ENCODE peak calls at places on chromosome 7, in eight cellular contexts. Z is DND-41; D is fibroblast of lung; Y is OCI-LY7; B is ovary; L is AG04450; R is K562; V is CD8-positive, alpha-beta memory T cell. H is an unnamed sample.

GRCh38 chr7:24409429-24410024 is 125.5 kb downstream of the NPY start:
- DNase-seq in Z (no peak), D (no peak), Y (no peak), B (no peak), L (no peak), R (no peak), V (no peak), H (no peak)

GRCh38 chr7:20164420-20165145 is 52.6 kb downstream of the MACC1 start:
- DNase-seq in Z (no peak), D (peak), Y (no peak), B (no peak), L (no peak), R (no peak), V (no peak), H (no peak)

GRCh38 chr7:107891619-107892366 is 810 bp downstream of the DLD start:
- DNase-seq in Z (no peak), D (peak), Y (peak), B (no peak), L (no peak), R (peak), V (no peak), H (no peak)

GRCh38 chr7:138249975-138250374 is 173.7 kb downstream of the AKR1D1 start:
- DNase-seq in Z (no peak), D (no peak), Y (no peak), B (no peak), L (no peak), R (no peak), V (no peak), H (no peak)

GRCh38 chr7:98137826-98138151 is 31.1 kb downstream of the LMTK2 start:
- DNase-seq in Z (no peak), D (no peak), Y (no peak), B (no peak), L (no peak), R (no peak), V (no peak), H (no peak)

GRCh38 chr7:94391716-94392390 is 2.8 kb upstream of the COL1A2 start:
- DNase-seq in Z (no peak), D (peak), Y (no peak), B (peak), L (peak), R (no peak), V (no peak), H (no peak)

GRCh38 chr7:94295805-94296204 is 98.9 kb upstream of the COL1A2 start:
- DNase-seq in Z (no peak), D (peak), Y (no peak), B (peak), L (peak), R (no peak), V (no peak), H (no peak)

GRCh38 chr7:128869138-128869943 is 6.7 kb downstream of the ATP6V1F start:
- DNase-seq in Z (peak), D (peak), Y (peak), B (peak), L (no peak), R (no peak), V (peak), H (peak)

GRCh38 chr7:50352282-50352681 is 47.8 kb downstream of the IKZF1 start:
- DNase-seq in Z (no peak), D (no peak), Y (no peak), B (no peak), L (no peak), R (no peak), V (peak), H (no peak)

GRCh38 chr7:28410628-28411578 is 1.4 kb upstream of the CREB5 start:
- DNase-seq in Z (no peak), D (peak), Y (no peak), B (peak), L (no peak), R (no peak), V (peak), H (no peak)

GRCh38 chr7:29806131-29806792 is at the start of gene WIPF3:
- DNase-seq in Z (no peak), D (peak), Y (no peak), B (peak), L (no peak), R (peak), V (no peak), H (peak)

GRCh38 chr7:82156168-82156567 is 287.4 kb downstream of the CACNA2D1 start:
- DNase-seq in Z (no peak), D (no peak), Y (no peak), B (no peak), L (no peak), R (no peak), V (no peak), H (no peak)

GRCh38 chr7:79984210-79984609 is 150.4 kb upstream of the GNAI1 start:
- DNase-seq in Z (no peak), D (peak), Y (no peak), B (no peak), L (peak), R (no peak), V (no peak), H (no peak)

GRCh38 chr7:132214452-132214851 is 361.8 kb downstream of the PLXNA4 start:
- DNase-seq in Z (no peak), D (no peak), Y (no peak), B (no peak), L (no peak), R (no peak), V (no peak), H (no peak)

GRCh38 chr7:22128528-22128920 is 182.8 kb upstream of the CDCA7L start:
- DNase-seq in Z (no peak), D (no peak), Y (no peak), B (no peak), L (no peak), R (no peak), V (no peak), H (no peak)

GRCh38 chr7:129343099-129343700 is 91.0 kb upstream of the STRIP2 start:
- DNase-seq in Z (peak), D (peak), Y (peak), B (no peak), L (no peak), R (peak), V (peak), H (no peak)

GRCh38 chr7:28732037-28732869 is 225.9 kb downstream of the TRIL start:
- DNase-seq in Z (no peak), D (peak), Y (no peak), B (peak), L (peak), R (no peak), V (no peak), H (no peak)

GRCh38 chr7:47202146-47202768 is 379.7 kb downstream of the TNS3 start:
- DNase-seq in Z (no peak), D (peak), Y (no peak), B (no peak), L (no peak), R (no peak), V (no peak), H (no peak)

GRCh38 chr7:156998988-156999610 is 11.4 kb downstream of the MNX1 start:
- DNase-seq in Z (no peak), D (no peak), Y (no peak), B (no peak), L (no peak), R (peak), V (no peak), H (peak)

GRCh38 chr7:16881809-16882208 is at the start of gene AGR3:
- DNase-seq in Z (no peak), D (no peak), Y (no peak), B (no peak), L (no peak), R (no peak), V (no peak), H (no peak)

GRCh38 chr7:100016209-100016901 is 959 bp downstream of the ZKSCAN1 start:
- DNase-seq in Z (no peak), D (peak), Y (no peak), B (no peak), L (no peak), R (no peak), V (no peak), H (no peak)

GRCh38 chr7:70694909-70695803 is 436.8 kb upstream of the GALNT17 start:
- DNase-seq in Z (peak), D (peak), Y (peak), B (peak), L (no peak), R (no peak), V (no peak), H (peak)

GRCh38 chr7:150855476-150856302 is 3.4 kb downstream of the AOC1 start:
- DNase-seq in Z (no peak), D (no peak), Y (no peak), B (no peak), L (no peak), R (no peak), V (no peak), H (no peak)

GRCh38 chr7:103952408-103952807 is 37.0 kb downstream of the RELN start:
- DNase-seq in Z (no peak), D (no peak), Y (no peak), B (no peak), L (no peak), R (no peak), V (no peak), H (no peak)

GRCh38 chr7:83060218-83060617 is 102.5 kb downstream of the PCLO start:
- DNase-seq in Z (no peak), D (no peak), Y (no peak), B (no peak), L (no peak), R (no peak), V (no peak), H (no peak)

GRCh38 chr7:125599387-125599786 is 669.8 kb upstream of the POT1 start:
- DNase-seq in Z (no peak), D (no peak), Y (no peak), B (no peak), L (no peak), R (peak), V (no peak), H (no peak)

GRCh38 chr7:22576941-22577927 is 77.2 kb upstream of the STEAP1B start:
- DNase-seq in Z (no peak), D (peak), Y (no peak), B (no peak), L (peak), R (no peak), V (no peak), H (no peak)

GRCh38 chr7:117715784-117716445 is 157.3 kb downstream of the CTTNBP2 start:
- DNase-seq in Z (peak), D (peak), Y (peak), B (no peak), L (peak), R (peak), V (no peak), H (peak)

GRCh38 chr7:69526570-69526969 is 71.7 kb upstream of the AUTS2 start:
- DNase-seq in Z (no peak), D (no peak), Y (no peak), B (no peak), L (no peak), R (no peak), V (no peak), H (no peak)

GRCh38 chr7:44119829-44120380 is 3.4 kb downstream of the POLD2 start:
- DNase-seq in Z (no peak), D (no peak), Y (no peak), B (no peak), L (no peak), R (no peak), V (no peak), H (no peak)

GRCh38 chr7:35802649-35803048 is 1.8 kb downstream of the SEPTIN7 start:
- DNase-seq in Z (peak), D (peak), Y (peak), B (no peak), L (no peak), R (peak), V (peak), H (no peak)
- H3K27ac ChIP-seq in Z (peak), D (no peak), Y (peak), B (no peak), L (no peak), R (no peak), V (peak), H (no peak)

GRCh38 chr7:77791336-77791735 is 6.9 kb downstream of the TMEM60 start:
- DNase-seq in Z (no peak), D (no peak), Y (no peak), B (no peak), L (no peak), R (no peak), V (no peak), H (no peak)
- H3K27ac ChIP-seq in Z (no peak), D (no peak), Y (no peak), B (no peak), L (no peak), R (no peak), V (no peak), H (no peak)

GRCh38 chr7:30906014-30906413 is 5.6 kb upstream of the AQP1 start:
- DNase-seq in Z (no peak), D (no peak), Y (no peak), B (no peak), L (no peak), R (no peak), V (no peak), H (no peak)
- H3K27ac ChIP-seq in Z (no peak), D (no peak), Y (no peak), B (no peak), L (no peak), R (no peak), V (no peak), H (no peak)

DNA sequence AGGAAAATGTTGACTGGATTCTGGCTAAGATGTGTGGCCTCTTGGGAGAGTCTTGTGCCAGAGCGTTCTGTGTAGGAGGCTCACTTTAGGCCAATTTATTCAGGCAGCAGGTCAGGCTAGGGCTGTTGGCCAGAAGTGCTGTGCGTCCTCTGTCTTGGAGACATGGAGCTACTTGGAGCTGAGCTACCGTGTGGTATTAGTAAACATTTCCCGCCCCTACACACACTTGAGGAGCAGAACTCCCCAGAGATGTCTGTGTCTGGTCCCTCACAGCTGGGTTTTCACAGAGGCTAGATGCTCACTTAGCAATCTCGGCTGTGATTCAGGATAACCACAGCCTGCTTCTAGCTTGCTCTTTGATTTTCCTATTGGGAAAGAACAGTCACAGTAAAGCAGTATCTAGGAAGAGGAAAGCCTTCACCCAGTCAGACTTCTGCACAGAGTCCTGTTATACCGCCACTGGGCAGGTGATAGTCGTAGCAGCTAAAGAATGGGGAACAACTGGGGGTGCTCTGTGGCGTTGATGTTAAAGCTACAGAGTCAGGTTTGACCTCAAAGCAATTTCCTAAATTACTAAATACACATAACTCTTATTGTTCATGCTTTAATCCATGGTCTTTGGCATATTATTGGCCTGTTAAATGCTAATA is 86.7 kb downstream of the MDFIC start:
- DNase-seq in Z (peak), D (peak), Y (no peak), B (peak), L (peak), R (no peak), V (peak), H (no peak)
- H3K27ac ChIP-seq in Z (peak), D (peak), Y (no peak), B (peak), L (no peak), R (no peak), V (peak), H (no peak)

GRCh38 chr7:25694690-25695089 is 457.3 kb upstream of the NFE2L3 start:
- DNase-seq in Z (no peak), D (no peak), Y (no peak), B (no peak), L (no peak), R (no peak), V (no peak), H (no peak)
- H3K27ac ChIP-seq in Z (no peak), D (no peak), Y (no peak), B (no peak), L (no peak), R (no peak), V (no peak), H (no peak)